ENCODE peak calls at places on chromosomes 11 and 22, in four cellular contexts. One of them, this sample, is unnamed.

GRCh38 chr22:24535348-24535747 is 19.6 kb downstream of the GUCD1 start:
- DNase-seq in activated naive CD4-positive, alpha-beta T cell: no peak
- DNase-seq in T-helper 9 cell: no peak
- DNase-seq in mucosa of descending colon: no peak
- DNase-seq in this sample: no peak

GRCh38 chr22:46390652-46391301 is 55.3 kb downstream of the TRMU start:
- DNase-seq in mucosa of descending colon: peak
- DNase-seq in activated naive CD4-positive, alpha-beta T cell: no peak
- DNase-seq in T-helper 9 cell: no peak
- DNase-seq in this sample: no peak

GRCh38 chr11:64763804-64764611 is 4.2 kb upstream of the PYGM start:
- DNase-seq in T-helper 9 cell: peak
- DNase-seq in activated naive CD4-positive, alpha-beta T cell: no peak
- DNase-seq in mucosa of descending colon: peak
- DNase-seq in this sample: peak

GRCh38 chr22:46568102-46568809 is 30.8 kb upstream of the CELSR1 start:
- DNase-seq in mucosa of descending colon: no peak
- DNase-seq in activated naive CD4-positive, alpha-beta T cell: no peak
- DNase-seq in T-helper 9 cell: no peak
- DNase-seq in this sample: no peak

GRCh38 chr11:790721-791564 is 1.1 kb upstream of the CEND1 start:
- DNase-seq in activated naive CD4-positive, alpha-beta T cell: no peak
- DNase-seq in mucosa of descending colon: no peak
- DNase-seq in T-helper 9 cell: no peak
- DNase-seq in this sample: no peak

GRCh38 chr11:93537022-93537421 is 6.2 kb downstream of the SMCO4 start:
- DNase-seq in mucosa of descending colon: no peak
- DNase-seq in activated naive CD4-positive, alpha-beta T cell: no peak
- DNase-seq in T-helper 9 cell: no peak
- DNase-seq in this sample: no peak

GRCh38 chr11:15569626-15570025 is 454.9 kb downstream of the INSC start:
- DNase-seq in T-helper 9 cell: no peak
- DNase-seq in activated naive CD4-positive, alpha-beta T cell: no peak
- DNase-seq in mucosa of descending colon: no peak
- DNase-seq in this sample: no peak

GRCh38 chr22:28246392-28246791 is 327.3 kb upstream of the PITPNB start:
- DNase-seq in activated naive CD4-positive, alpha-beta T cell: no peak
- DNase-seq in mucosa of descending colon: no peak
- DNase-seq in T-helper 9 cell: no peak
- DNase-seq in this sample: no peak

GRCh38 chr11:129766858-129767604 is 48.6 kb upstream of the TMEM45B start:
- DNase-seq in mucosa of descending colon: no peak
- DNase-seq in activated naive CD4-positive, alpha-beta T cell: no peak
- DNase-seq in T-helper 9 cell: no peak
- DNase-seq in this sample: no peak

GRCh38 chr22:26367402-26368245 is 61.4 kb upstream of the ASPHD2 start:
- DNase-seq in activated naive CD4-positive, alpha-beta T cell: no peak
- DNase-seq in T-helper 9 cell: peak
- DNase-seq in mucosa of descending colon: no peak
- DNase-seq in this sample: peak

GRCh38 chr22:40485813-40486610 is 115.6 kb downstream of the SGSM3 start:
- DNase-seq in activated naive CD4-positive, alpha-beta T cell: no peak
- DNase-seq in mucosa of descending colon: no peak
- DNase-seq in T-helper 9 cell: no peak
- DNase-seq in this sample: no peak

GRCh38 chr22:44408227-44409192 is 89.5 kb downstream of the RTL6 start:
- DNase-seq in T-helper 9 cell: no peak
- DNase-seq in activated naive CD4-positive, alpha-beta T cell: no peak
- DNase-seq in mucosa of descending colon: peak
- DNase-seq in this sample: no peak

GRCh38 chr11:13054278-13054677 is 45.2 kb downstream of the RASSF10 start:
- DNase-seq in T-helper 9 cell: no peak
- DNase-seq in mucosa of descending colon: no peak
- DNase-seq in activated naive CD4-positive, alpha-beta T cell: no peak
- DNase-seq in this sample: no peak

GRCh38 chr11:106961048-106961447 is 57.2 kb downstream of the GUCY1A2 start:
- DNase-seq in mucosa of descending colon: no peak
- DNase-seq in T-helper 9 cell: no peak
- DNase-seq in activated naive CD4-positive, alpha-beta T cell: no peak
- DNase-seq in this sample: no peak

GRCh38 chr11:62536301-62536957 is 10.2 kb downstream of the AHNAK start:
- DNase-seq in activated naive CD4-positive, alpha-beta T cell: no peak
- DNase-seq in mucosa of descending colon: no peak
- DNase-seq in T-helper 9 cell: no peak
- DNase-seq in this sample: no peak

GRCh38 chr11:134071766-134072403 is 3.0 kb downstream of the JAM3 start:
- DNase-seq in T-helper 9 cell: no peak
- DNase-seq in mucosa of descending colon: no peak
- DNase-seq in activated naive CD4-positive, alpha-beta T cell: no peak
- DNase-seq in this sample: no peak

GRCh38 chr11:9574806-9575530 is 1.5 kb downstream of the WEE1 start:
- DNase-seq in mucosa of descending colon: peak
- DNase-seq in activated naive CD4-positive, alpha-beta T cell: no peak
- DNase-seq in T-helper 9 cell: peak
- DNase-seq in this sample: no peak

GRCh38 chr11:62359475-62359874 is 22.2 kb downstream of the ASRGL1 start:
- DNase-seq in activated naive CD4-positive, alpha-beta T cell: no peak
- DNase-seq in mucosa of descending colon: no peak
- DNase-seq in T-helper 9 cell: no peak
- DNase-seq in this sample: no peak

GRCh38 chr11:9756461-9756860 is 92.6 kb downstream of the SWAP70 start:
- DNase-seq in activated naive CD4-positive, alpha-beta T cell: no peak
- DNase-seq in mucosa of descending colon: no peak
- DNase-seq in T-helper 9 cell: no peak
- DNase-seq in this sample: no peak

GRCh38 chr11:94602430-94603372 is 35.5 kb downstream of the PIWIL4 start:
- DNase-seq in activated naive CD4-positive, alpha-beta T cell: no peak
- DNase-seq in mucosa of descending colon: peak
- DNase-seq in T-helper 9 cell: peak
- DNase-seq in this sample: no peak

GRCh38 chr11:120432056-120433018 is 79.2 kb upstream of the GRIK4 start:
- DNase-seq in T-helper 9 cell: no peak
- DNase-seq in activated naive CD4-positive, alpha-beta T cell: no peak
- DNase-seq in mucosa of descending colon: no peak
- DNase-seq in this sample: no peak

GRCh38 chr11:74008373-74009229 is at the start of gene UCP3:
- DNase-seq in T-helper 9 cell: no peak
- DNase-seq in mucosa of descending colon: no peak
- DNase-seq in activated naive CD4-positive, alpha-beta T cell: no peak
- DNase-seq in this sample: no peak

GRCh38 chr11:3220521-3221407 is 2.2 kb upstream of the MRGPRG start:
- DNase-seq in T-helper 9 cell: no peak
- DNase-seq in activated naive CD4-positive, alpha-beta T cell: no peak
- DNase-seq in mucosa of descending colon: peak
- DNase-seq in this sample: no peak

GRCh38 chr11:27397619-27398412 is 34.8 kb upstream of the CCDC34 start:
- DNase-seq in activated naive CD4-positive, alpha-beta T cell: no peak
- DNase-seq in mucosa of descending colon: no peak
- DNase-seq in T-helper 9 cell: no peak
- DNase-seq in this sample: no peak

GRCh38 chr22:27885977-27886842 is 32.8 kb downstream of the PITPNB start:
- DNase-seq in activated naive CD4-positive, alpha-beta T cell: no peak
- DNase-seq in T-helper 9 cell: peak
- DNase-seq in mucosa of descending colon: no peak
- DNase-seq in this sample: peak

GRCh38 chr11:132126973-132127900 is 756.8 kb downstream of the NTM start:
- DNase-seq in activated naive CD4-positive, alpha-beta T cell: no peak
- DNase-seq in mucosa of descending colon: no peak
- DNase-seq in T-helper 9 cell: no peak
- DNase-seq in this sample: no peak

GRCh38 chr11:132874638-132875037 is 657.7 kb downstream of the OPCML start:
- DNase-seq in T-helper 9 cell: no peak
- DNase-seq in activated naive CD4-positive, alpha-beta T cell: no peak
- DNase-seq in mucosa of descending colon: no peak
- DNase-seq in this sample: no peak

GRCh38 chr11:24819863-24820434 is 323.1 kb downstream of the LUZP2 start:
- DNase-seq in T-helper 9 cell: no peak
- DNase-seq in mucosa of descending colon: no peak
- DNase-seq in activated naive CD4-positive, alpha-beta T cell: no peak
- DNase-seq in this sample: no peak

GRCh38 chr22:25008666-25009065 is 56.1 kb downstream of the KIAA1671 start:
- DNase-seq in mucosa of descending colon: no peak
- DNase-seq in T-helper 9 cell: no peak
- DNase-seq in activated naive CD4-positive, alpha-beta T cell: no peak
- DNase-seq in this sample: no peak

GRCh38 chr11:27395556-27396258 is 32.7 kb upstream of the CCDC34 start:
- DNase-seq in T-helper 9 cell: no peak
- DNase-seq in activated naive CD4-positive, alpha-beta T cell: no peak
- DNase-seq in mucosa of descending colon: no peak
- DNase-seq in this sample: no peak

GRCh38 chr11:69799582-69799981 is 19.6 kb downstream of the FGF3 start:
- DNase-seq in T-helper 9 cell: no peak
- DNase-seq in activated naive CD4-positive, alpha-beta T cell: no peak
- DNase-seq in mucosa of descending colon: no peak
- DNase-seq in this sample: no peak

GRCh38 chr11:65891180-65892136 is 985 bp downstream of the CCDC85B start:
- DNase-seq in mucosa of descending colon: peak
- DNase-seq in activated naive CD4-positive, alpha-beta T cell: no peak
- DNase-seq in T-helper 9 cell: no peak
- DNase-seq in this sample: no peak

GRCh38 chr11:45885274-45885920 is at the start of gene MAPK8IP1:
- DNase-seq in mucosa of descending colon: peak
- DNase-seq in T-helper 9 cell: peak
- DNase-seq in activated naive CD4-positive, alpha-beta T cell: no peak
- DNase-seq in this sample: peak

GRCh38 chr11:7321708-7322448 is 70.2 kb downstream of the SYT9 start:
- DNase-seq in mucosa of descending colon: no peak
- DNase-seq in activated naive CD4-positive, alpha-beta T cell: no peak
- DNase-seq in T-helper 9 cell: no peak
- DNase-seq in this sample: no peak

GRCh38 chr11:83611616-83612015 is 325.4 kb upstream of the CCDC90B start:
- DNase-seq in activated naive CD4-positive, alpha-beta T cell: no peak
- DNase-seq in T-helper 9 cell: no peak
- DNase-seq in mucosa of descending colon: no peak
- DNase-seq in this sample: no peak

GRCh38 chr22:50621948-50622722 is 5.8 kb downstream of the ARSA start:
- DNase-seq in T-helper 9 cell: no peak
- DNase-seq in mucosa of descending colon: peak
- DNase-seq in activated naive CD4-positive, alpha-beta T cell: no peak
- DNase-seq in this sample: no peak

GRCh38 chr11:126282742-126283591 is at the start of gene TIRAP:
- DNase-seq in activated naive CD4-positive, alpha-beta T cell: no peak
- DNase-seq in mucosa of descending colon: peak
- DNase-seq in T-helper 9 cell: peak
- DNase-seq in this sample: peak